ENCODE peak calls at places on chromosomes 3 and 15, in nine cellular contexts. B is T-helper 1 cell; D is thoracic aorta; P is HCT116; X is sigmoid colon; M is fibroblast of pulmonary artery; I is AG04450; Y is stimulated activated CD8-positive, alpha-beta memory T cell treated with anti-CD3 and anti-CD28 coated beads, Interleukin-4, amount 100 ng/mL, for 4 hours; Z is adrenal gland. V is an unnamed sample.
A peak's percentile ranks its signal among the peaks of the same experiment; 100 is the strongest.

GRCh38 chr3:63232764-63233396 is 45.2 kb upstream of the SYNPR start:
- DNase-seq in B (no peak), D (no peak), P (no peak), X (no peak), M (peak; percentile 12), I (no peak), Y (no peak), Z (no peak), V (no peak)

GRCh38 chr15:41599061-41599460 is 40.0 kb downstream of the TYRO3 start:
- DNase-seq in B (no peak), D (no peak), P (no peak), X (no peak), M (no peak), I (no peak), Y (no peak), Z (no peak), V (no peak)

GRCh38 chr15:40936709-40937666 is 7.8 kb downstream of the DLL4 start:
- DNase-seq in B (no peak), D (no peak), P (no peak), X (no peak), M (peak; percentile 24), I (no peak), Y (no peak), Z (no peak), V (no peak)

GRCh38 chr15:34616613-34617012 is 33.2 kb upstream of the GOLGA8B start:
- DNase-seq in B (no peak), D (no peak), P (peak; percentile 38), X (no peak), M (peak; percentile 39), I (no peak), Y (no peak), Z (no peak), V (no peak)

GRCh38 chr3:52892625-52893311 is 4.6 kb downstream of the STIMATE start:
- DNase-seq in B (peak; percentile 34), D (no peak), P (no peak), X (no peak), M (peak; percentile 60), I (no peak), Y (no peak), Z (no peak), V (no peak)

GRCh38 chr3:129727707-129728106 is 121.2 kb upstream of the PLXND1 start:
- DNase-seq in B (no peak), D (no peak), P (no peak), X (no peak), M (no peak), I (peak; percentile 46), Y (no peak), Z (peak; percentile 53), V (no peak)

GRCh38 chr15:33195283-33195682 is 769 bp upstream of the FMN1 start:
- DNase-seq in B (no peak), D (no peak), P (no peak), X (no peak), M (no peak), I (no peak), Y (no peak), Z (no peak), V (no peak)

GRCh38 chr3:14253022-14253761 is 74.6 kb downstream of the LSM3 start:
- DNase-seq in B (no peak), D (no peak), P (no peak), X (no peak), M (no peak), I (no peak), Y (no peak), Z (peak; percentile 61), V (no peak)

GRCh38 chr15:69314736-69315135 is 16.0 kb downstream of the PAQR5 start:
- DNase-seq in B (no peak), D (no peak), P (no peak), X (no peak), M (no peak), I (no peak), Y (no peak), Z (no peak), V (no peak)

GRCh38 chr3:52124126-52124525 is 30.1 kb downstream of the POC1A start:
- DNase-seq in B (no peak), D (no peak), P (no peak), X (peak; percentile 46), M (no peak), I (no peak), Y (no peak), Z (no peak), V (no peak)

GRCh38 chr3:31132132-31132769 is 237.8 kb upstream of the GADL1 start:
- DNase-seq in B (no peak), D (no peak), P (peak; percentile 54), X (no peak), M (peak; percentile 76), I (peak; percentile 2), Y (no peak), Z (no peak), V (no peak)

GRCh38 chr3:13014755-13015285 is 58.4 kb downstream of the IQSEC1 start:
- DNase-seq in B (no peak), D (no peak), P (no peak), X (peak; percentile 49), M (no peak), I (no peak), Y (no peak), Z (no peak), V (no peak)

GRCh38 chr3:31981206-31982181 is at the start of the genes OSBPL10 and ZNF860:
- DNase-seq in B (no peak), D (peak; percentile 67), P (peak; percentile 57), X (peak; percentile 96), M (peak; percentile 95), I (peak; percentile 81), Y (no peak), Z (peak; percentile 94), V (no peak)

GRCh38 chr15:31399544-31400171 is 73.0 kb downstream of the KLF13 start:
- DNase-seq in B (no peak), D (no peak), P (no peak), X (peak; percentile 62), M (no peak), I (no peak), Y (no peak), Z (no peak), V (no peak)

GRCh38 chr3:169984287-169984686 is 17.7 kb downstream of the SEC62 start:
- DNase-seq in B (no peak), D (no peak), P (no peak), X (no peak), M (no peak), I (no peak), Y (no peak), Z (peak; percentile 27), V (no peak)

GRCh38 chr15:38991701-38992100 is 427.1 kb upstream of the RASGRP1 start:
- DNase-seq in B (no peak), D (no peak), P (no peak), X (no peak), M (peak; percentile 59), I (no peak), Y (no peak), Z (no peak), V (no peak)

GRCh38 chr15:69820819-69821218 is 276.9 kb downstream of the TLE3 start:
- DNase-seq in B (no peak), D (no peak), P (no peak), X (no peak), M (no peak), I (no peak), Y (no peak), Z (no peak), V (no peak)

GRCh38 chr15:98025237-98025636 is 64.7 kb downstream of the ARRDC4 start:
- DNase-seq in B (no peak), D (no peak), P (no peak), X (no peak), M (peak; percentile 11), I (no peak), Y (no peak), Z (no peak), V (no peak)

GRCh38 chr3:11481561-11481960 is 162.2 kb downstream of the VGLL4 start:
- DNase-seq in B (no peak), D (no peak), P (no peak), X (no peak), M (no peak), I (no peak), Y (no peak), Z (no peak), V (no peak)

GRCh38 chr15:75195122-75195765 is 6.4 kb upstream of the C15orf39 start:
- DNase-seq in B (no peak), D (no peak), P (no peak), X (no peak), M (no peak), I (no peak), Y (no peak), Z (no peak), V (no peak)

GRCh38 chr3:136120373-136121348 is 75.5 kb downstream of the MSL2 start:
- DNase-seq in B (no peak), D (no peak), P (no peak), X (no peak), M (peak; percentile 24), I (no peak), Y (no peak), Z (no peak), V (no peak)

GRCh38 chr15:70879386-70879785 is 12.8 kb downstream of the THAP10 start:
- DNase-seq in B (no peak), D (no peak), P (no peak), X (no peak), M (peak; percentile 46), I (peak; percentile 68), Y (no peak), Z (no peak), V (no peak)

GRCh38 chr3:142489572-142490323 is 41.9 kb upstream of the XRN1 start:
- DNase-seq in B (no peak), D (no peak), P (no peak), X (no peak), M (no peak), I (peak; percentile 1), Y (no peak), Z (no peak), V (no peak)

GRCh38 chr15:52615302-52615701 is 46.5 kb upstream of the ARPP19 start:
- DNase-seq in B (no peak), D (no peak), P (no peak), X (no peak), M (no peak), I (no peak), Y (no peak), Z (no peak), V (no peak)

GRCh38 chr3:197490098-197490497 is 65.7 kb downstream of the BDH1 start:
- DNase-seq in B (no peak), D (no peak), P (no peak), X (no peak), M (peak; percentile 75), I (no peak), Y (no peak), Z (no peak), V (no peak)

GRCh38 chr3:107846282-107846852 is 244.5 kb downstream of the CD47 start:
- DNase-seq in B (peak; percentile 3), D (peak; percentile 8), P (peak; percentile 64), X (peak; percentile 68), M (peak; percentile 77), I (peak; percentile 21), Y (no peak), Z (peak; percentile 63), V (peak; percentile 1)

GRCh38 chr3:42387802-42388651 is 22.4 kb downstream of the LYZL4 start:
- DNase-seq in B (no peak), D (no peak), P (no peak), X (no peak), M (peak; percentile 11), I (no peak), Y (no peak), Z (no peak), V (peak; percentile 13)

GRCh38 chr3:5116568-5116967 is 5.5 kb upstream of the ARL8B start:
- DNase-seq in B (no peak), D (no peak), P (no peak), X (peak; percentile 12), M (no peak), I (no peak), Y (no peak), Z (no peak), V (no peak)

GRCh38 chr15:99961011-99961441 is 227.8 kb upstream of the LYSMD4 start:
- DNase-seq in B (no peak), D (no peak), P (peak; percentile 51), X (peak; percentile 39), M (peak; percentile 55), I (no peak), Y (no peak), Z (peak; percentile 58), V (no peak)

GRCh38 chr15:78149805-78150751 is 916 bp downstream of the IDH3A start:
- DNase-seq in B (no peak), D (no peak), P (no peak), X (no peak), M (peak; percentile 13), I (no peak), Y (no peak), Z (no peak), V (no peak)

GRCh38 chr3:133991209-133991608 is 38.5 kb downstream of the SLCO2A1 start:
- DNase-seq in B (no peak), D (no peak), P (no peak), X (peak; percentile 45), M (no peak), I (no peak), Y (no peak), Z (no peak), V (no peak)

V was measured in activated CD8-positive, alpha-beta memory T cell treated with anti-CD3 and anti-CD28 coated beads for 1 hour.